ENCODE peak calls at places on chromosomes 3 and 15, in four cellular contexts. One of them, this sample, is unnamed.

GRCh38 chr15:92801774-92802464 is 98.2 kb upstream of the CHD2 start:
- DNase-seq in A549: no peak
- DNase-seq in fibroblast of lung: peak
- DNase-seq in HCT116: peak
- DNase-seq in this sample: peak

GRCh38 chr3:179146911-179147570 is 1.1 kb upstream of the PIK3CA start:
- DNase-seq in A549: peak
- DNase-seq in fibroblast of lung: peak
- DNase-seq in HCT116: peak
- DNase-seq in this sample: peak

GRCh38 chr3:99477650-99478049 is 160.7 kb upstream of the COL8A1 start:
- DNase-seq in A549: no peak
- DNase-seq in fibroblast of lung: no peak
- DNase-seq in HCT116: no peak
- DNase-seq in this sample: no peak

GRCh38 chr3:62368705-62369475 is 4.5 kb downstream of the FEZF2 start:
- DNase-seq in A549: no peak
- DNase-seq in fibroblast of lung: no peak
- DNase-seq in HCT116: no peak
- DNase-seq in this sample: peak

GRCh38 chr3:128906804-128907525 is 27.5 kb downstream of the ACAD9 start:
- DNase-seq in A549: no peak
- DNase-seq in fibroblast of lung: no peak
- DNase-seq in HCT116: no peak
- DNase-seq in this sample: peak

GRCh38 chr15:98268163-98268562 is 307.7 kb downstream of the ARRDC4 start:
- DNase-seq in A549: no peak
- DNase-seq in fibroblast of lung: no peak
- DNase-seq in HCT116: no peak
- DNase-seq in this sample: no peak

GRCh38 chr3:80227216-80227615 is 459.4 kb upstream of the ROBO1 start:
- DNase-seq in A549: no peak
- DNase-seq in fibroblast of lung: peak
- DNase-seq in HCT116: no peak
- DNase-seq in this sample: no peak

GRCh38 chr15:93173369-93173768 is 84.4 kb upstream of the RGMA start:
- DNase-seq in A549: no peak
- DNase-seq in fibroblast of lung: peak
- DNase-seq in HCT116: no peak
- DNase-seq in this sample: no peak

GRCh38 chr3:156293566-156293965 is 173.2 kb downstream of the KCNAB1 start:
- DNase-seq in A549: no peak
- DNase-seq in fibroblast of lung: no peak
- DNase-seq in HCT116: no peak
- DNase-seq in this sample: no peak

GRCh38 chr15:64232400-64232799 is 69.6 kb upstream of the PPIB start:
- DNase-seq in A549: peak
- DNase-seq in fibroblast of lung: peak
- DNase-seq in HCT116: no peak
- DNase-seq in this sample: no peak

GRCh38 chr3:132228923-132229322 is 88.3 kb upstream of the ACP3 start:
- DNase-seq in A549: no peak
- DNase-seq in fibroblast of lung: no peak
- DNase-seq in HCT116: peak
- DNase-seq in this sample: no peak

GRCh38 chr15:61444585-61444984 is 215.5 kb upstream of the RORA start:
- DNase-seq in A549: no peak
- DNase-seq in fibroblast of lung: no peak
- DNase-seq in HCT116: no peak
- DNase-seq in this sample: no peak

GRCh38 chr3:171068658-171069057 is 42.1 kb upstream of the SLC2A2 start:
- DNase-seq in A549: no peak
- DNase-seq in fibroblast of lung: peak
- DNase-seq in HCT116: no peak
- DNase-seq in this sample: no peak

GRCh38 chr3:24475945-24476344 is 18.7 kb downstream of the THRB start:
- DNase-seq in A549: no peak
- DNase-seq in fibroblast of lung: no peak
- DNase-seq in HCT116: no peak
- DNase-seq in this sample: no peak

GRCh38 chr3:113660901-113661300 is 35.5 kb downstream of the USF3 start:
- DNase-seq in A549: no peak
- DNase-seq in fibroblast of lung: peak
- DNase-seq in HCT116: no peak
- DNase-seq in this sample: no peak
- H3K4me2 ChIP-seq in A549: no peak
- H3K4me2 ChIP-seq in fibroblast of lung: no peak
- H3K4me2 ChIP-seq in HCT116: no peak
- H3K4me2 ChIP-seq in this sample: no peak

DNA sequence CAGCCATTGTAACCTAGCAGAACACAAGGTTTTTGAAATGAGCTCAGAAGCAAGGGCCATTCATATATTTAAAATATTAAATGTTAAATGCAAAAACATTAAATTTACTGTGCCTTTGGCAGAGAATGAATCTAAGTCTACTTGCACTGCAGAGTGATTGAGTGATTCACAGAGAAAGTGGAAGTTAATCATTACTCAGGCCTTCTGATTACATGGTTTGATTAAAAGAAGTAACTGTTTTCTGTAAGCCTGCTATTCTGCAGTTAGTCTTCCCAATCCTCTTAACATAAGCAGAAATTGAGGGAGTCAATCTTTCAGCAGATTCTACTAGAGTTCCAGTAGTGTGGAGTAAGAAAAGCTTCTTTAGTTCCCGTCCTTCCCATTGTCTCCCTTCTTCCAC is 1.5 kb downstream of the NLGN1 start:
- DNase-seq in A549: no peak
- DNase-seq in fibroblast of lung: no peak
- DNase-seq in HCT116: no peak
- DNase-seq in this sample: peak
- H3K4me2 ChIP-seq in A549: no peak
- H3K4me2 ChIP-seq in fibroblast of lung: no peak
- H3K4me2 ChIP-seq in HCT116: no peak
- H3K4me2 ChIP-seq in this sample: peak

DNA sequence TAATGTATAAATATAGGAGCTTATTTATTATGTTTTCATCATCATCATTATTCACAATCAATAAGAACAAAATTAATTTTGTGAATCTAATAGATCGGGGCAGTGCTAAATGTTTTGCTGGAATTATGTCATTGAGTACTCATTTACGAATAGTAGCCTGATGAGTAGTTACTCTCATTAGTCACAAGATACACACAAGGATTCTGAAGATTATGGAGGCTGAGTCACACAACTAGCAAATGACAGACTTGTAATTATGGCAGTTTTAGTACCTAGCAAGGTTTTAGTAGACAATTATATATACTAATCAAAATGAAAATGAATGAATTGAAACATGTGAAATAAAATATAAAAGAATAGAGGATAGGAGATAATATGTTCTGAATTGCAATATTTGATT is 954.2 kb downstream of the CADM2 start:
- DNase-seq in A549: no peak
- DNase-seq in fibroblast of lung: peak
- DNase-seq in HCT116: no peak
- DNase-seq in this sample: no peak
- H3K4me2 ChIP-seq in A549: no peak
- H3K4me2 ChIP-seq in fibroblast of lung: no peak
- H3K4me2 ChIP-seq in HCT116: no peak
- H3K4me2 ChIP-seq in this sample: no peak

GRCh38 chr15:77111813-77112212 is 40.9 kb upstream of the TSPAN3 start:
- DNase-seq in A549: no peak
- DNase-seq in fibroblast of lung: no peak
- DNase-seq in HCT116: no peak
- DNase-seq in this sample: no peak
- H3K4me2 ChIP-seq in A549: no peak
- H3K4me2 ChIP-seq in fibroblast of lung: no peak
- H3K4me2 ChIP-seq in HCT116: no peak
- H3K4me2 ChIP-seq in this sample: no peak

DNA sequence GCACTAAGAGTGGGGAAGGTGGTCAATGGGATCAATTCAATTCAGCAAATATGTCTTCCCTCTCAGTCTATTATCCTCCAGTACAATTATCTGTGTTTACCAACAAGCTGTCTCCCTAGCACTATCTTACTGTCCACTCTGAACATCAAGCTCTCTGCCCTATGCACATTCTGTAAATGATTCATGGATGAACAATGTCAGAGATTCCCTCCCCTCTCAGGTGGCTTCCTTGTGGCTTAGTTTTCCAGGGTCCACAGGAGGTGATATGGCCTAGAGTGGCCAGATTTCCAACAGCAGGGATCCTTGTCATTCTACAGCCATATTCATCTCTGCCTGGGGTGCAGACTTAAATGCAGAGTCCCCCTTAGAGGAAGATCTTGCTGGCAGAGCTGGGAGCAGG is 225.1 kb downstream of the UACA start:
- DNase-seq in A549: no peak
- DNase-seq in fibroblast of lung: peak
- DNase-seq in HCT116: no peak
- DNase-seq in this sample: no peak
- H3K4me2 ChIP-seq in A549: peak
- H3K4me2 ChIP-seq in fibroblast of lung: no peak
- H3K4me2 ChIP-seq in HCT116: peak
- H3K4me2 ChIP-seq in this sample: no peak

GRCh38 chr3:138227650-138228049 is 40.5 kb downstream of the ARMC8 start:
- DNase-seq in A549: no peak
- DNase-seq in fibroblast of lung: peak
- DNase-seq in HCT116: no peak
- DNase-seq in this sample: peak
- H3K4me2 ChIP-seq in A549: no peak
- H3K4me2 ChIP-seq in fibroblast of lung: no peak
- H3K4me2 ChIP-seq in HCT116: no peak
- H3K4me2 ChIP-seq in this sample: no peak

This sample was measured in osteoblast.